ENCODE peak calls at places on chromosomes 2 and 18, in five cellular contexts. One of them, this sample, is unnamed.

GRCh38 chr2:152320166-152320565 is 14.8 kb upstream of the FMNL2 start:
- DNase-seq in foreskin fibroblast: no peak
- DNase-seq in RWPE1: no peak
- DNase-seq in NCI-H2081: no peak
- DNase-seq in body of pancreas: no peak
- DNase-seq in this sample: no peak

GRCh38 chr2:216989335-216990129 is 129.7 kb upstream of the TNP1 start:
- DNase-seq in foreskin fibroblast: peak; percentile 6
- DNase-seq in RWPE1: no peak
- DNase-seq in NCI-H2081: no peak
- DNase-seq in body of pancreas: no peak
- DNase-seq in this sample: no peak

GRCh38 chr2:156784034-156784433 is 347.9 kb downstream of the GPD2 start:
- DNase-seq in foreskin fibroblast: no peak
- DNase-seq in RWPE1: no peak
- DNase-seq in NCI-H2081: peak; percentile 50
- DNase-seq in body of pancreas: no peak
- DNase-seq in this sample: no peak

GRCh38 chr2:44079686-44080085 is 83.9 kb upstream of the LRPPRC start:
- DNase-seq in foreskin fibroblast: no peak
- DNase-seq in RWPE1: no peak
- DNase-seq in NCI-H2081: no peak
- DNase-seq in body of pancreas: no peak
- DNase-seq in this sample: no peak

GRCh38 chr2:106299696-106300095 is 105.6 kb upstream of the UXS1 start:
- DNase-seq in foreskin fibroblast: no peak
- DNase-seq in RWPE1: no peak
- DNase-seq in NCI-H2081: no peak
- DNase-seq in body of pancreas: no peak
- DNase-seq in this sample: no peak

GRCh38 chr2:239298126-239298804 is 102.6 kb downstream of the HDAC4 start:
- DNase-seq in foreskin fibroblast: no peak
- DNase-seq in RWPE1: no peak
- DNase-seq in NCI-H2081: no peak
- DNase-seq in body of pancreas: peak; percentile 9
- DNase-seq in this sample: no peak

GRCh38 chr2:216554286-216554685 is 55.6 kb downstream of the RPL37A start:
- DNase-seq in foreskin fibroblast: no peak
- DNase-seq in RWPE1: no peak
- DNase-seq in NCI-H2081: no peak
- DNase-seq in body of pancreas: no peak
- DNase-seq in this sample: no peak

GRCh38 chr18:46001892-46002291 is 34.8 kb upstream of the EPG5 start:
- DNase-seq in foreskin fibroblast: no peak
- DNase-seq in RWPE1: no peak
- DNase-seq in NCI-H2081: no peak
- DNase-seq in body of pancreas: no peak
- DNase-seq in this sample: no peak

GRCh38 chr2:62660087-62660486 is 45.4 kb upstream of the EHBP1 start:
- DNase-seq in foreskin fibroblast: no peak
- DNase-seq in RWPE1: no peak
- DNase-seq in NCI-H2081: no peak
- DNase-seq in body of pancreas: no peak
- DNase-seq in this sample: no peak

GRCh38 chr2:144607899-144608477 is 88.1 kb upstream of the ZEB2 start:
- DNase-seq in foreskin fibroblast: no peak
- DNase-seq in RWPE1: no peak
- DNase-seq in NCI-H2081: no peak
- DNase-seq in body of pancreas: no peak
- DNase-seq in this sample: peak; percentile 46

GRCh38 chr2:198273670-198274069 is 469.3 kb downstream of the PLCL1 start:
- DNase-seq in foreskin fibroblast: no peak
- DNase-seq in RWPE1: peak; percentile 4
- DNase-seq in NCI-H2081: no peak
- DNase-seq in body of pancreas: no peak
- DNase-seq in this sample: no peak

GRCh38 chr2:149877913-149878312 is 290.3 kb upstream of the MMADHC start:
- DNase-seq in foreskin fibroblast: no peak
- DNase-seq in RWPE1: no peak
- DNase-seq in NCI-H2081: no peak
- DNase-seq in body of pancreas: peak; percentile 21
- DNase-seq in this sample: no peak

GRCh38 chr2:143632751-143633374 is 503.6 kb downstream of the ARHGAP15 start:
- DNase-seq in foreskin fibroblast: no peak
- DNase-seq in RWPE1: no peak
- DNase-seq in NCI-H2081: no peak
- DNase-seq in body of pancreas: no peak
- DNase-seq in this sample: no peak

GRCh38 chr2:131104487-131105155 is 515 bp upstream of the PLEKHB2 start:
- DNase-seq in foreskin fibroblast: peak; percentile 64
- DNase-seq in RWPE1: peak; percentile 43
- DNase-seq in NCI-H2081: peak; percentile 82
- DNase-seq in body of pancreas: peak; percentile 77
- DNase-seq in this sample: no peak

GRCh38 chr2:9071032-9071431 is 67.5 kb upstream of the MBOAT2 start:
- DNase-seq in foreskin fibroblast: peak; percentile 71
- DNase-seq in RWPE1: peak; percentile 93
- DNase-seq in NCI-H2081: no peak
- DNase-seq in body of pancreas: no peak
- DNase-seq in this sample: no peak

GRCh38 chr2:7456762-7457161 is 539.5 kb downstream of the RNF144A start:
- DNase-seq in foreskin fibroblast: no peak
- DNase-seq in RWPE1: no peak
- DNase-seq in NCI-H2081: no peak
- DNase-seq in body of pancreas: no peak
- DNase-seq in this sample: no peak

GRCh38 chr18:9613550-9614400 is 584 bp downstream of the PPP4R1 start:
- DNase-seq in foreskin fibroblast: no peak
- DNase-seq in RWPE1: peak; percentile 39
- DNase-seq in NCI-H2081: peak; percentile 17
- DNase-seq in body of pancreas: peak; percentile 62
- DNase-seq in this sample: no peak

GRCh38 chr18:23730850-23731249 is 41.6 kb downstream of the LAMA3 start:
- DNase-seq in foreskin fibroblast: no peak
- DNase-seq in RWPE1: no peak
- DNase-seq in NCI-H2081: no peak
- DNase-seq in body of pancreas: no peak
- DNase-seq in this sample: no peak

GRCh38 chr2:6748399-6748798 is 117.3 kb downstream of the CMPK2 start:
- DNase-seq in foreskin fibroblast: no peak
- DNase-seq in RWPE1: no peak
- DNase-seq in NCI-H2081: no peak
- DNase-seq in body of pancreas: no peak
- DNase-seq in this sample: no peak

GRCh38 chr2:226934546-226935243 is 98.8 kb downstream of the RHBDD1 start:
- DNase-seq in foreskin fibroblast: no peak
- DNase-seq in RWPE1: no peak
- DNase-seq in NCI-H2081: peak; percentile 12
- DNase-seq in body of pancreas: no peak
- DNase-seq in this sample: no peak

GRCh38 chr18:77067315-77068061 is 65.1 kb downstream of the MBP start:
- DNase-seq in foreskin fibroblast: peak; percentile 88
- DNase-seq in RWPE1: peak; percentile 63
- DNase-seq in NCI-H2081: no peak
- DNase-seq in body of pancreas: no peak
- DNase-seq in this sample: no peak

GRCh38 chr2:174012347-174013309 is 47.5 kb upstream of the SP3 start:
- DNase-seq in foreskin fibroblast: no peak
- DNase-seq in RWPE1: peak; percentile 17
- DNase-seq in NCI-H2081: no peak
- DNase-seq in body of pancreas: peak; percentile 47
- DNase-seq in this sample: no peak

GRCh38 chr2:24898122-24899109 is 21.6 kb downstream of the ADCY3 start:
- DNase-seq in foreskin fibroblast: no peak
- DNase-seq in RWPE1: no peak
- DNase-seq in NCI-H2081: no peak
- DNase-seq in body of pancreas: no peak
- DNase-seq in this sample: no peak

GRCh38 chr2:44097322-44097907 is 71.3 kb upstream of the PPM1B start:
- DNase-seq in foreskin fibroblast: no peak
- DNase-seq in RWPE1: no peak
- DNase-seq in NCI-H2081: no peak
- DNase-seq in body of pancreas: no peak
- DNase-seq in this sample: no peak

GRCh38 chr2:172324198-172324597 is 103.2 kb upstream of the ITGA6 start:
- DNase-seq in foreskin fibroblast: no peak
- DNase-seq in RWPE1: no peak
- DNase-seq in NCI-H2081: no peak
- DNase-seq in body of pancreas: no peak
- DNase-seq in this sample: no peak

GRCh38 chr2:31170071-31170698 is 31.9 kb upstream of the GALNT14 start:
- DNase-seq in foreskin fibroblast: peak; percentile 57
- DNase-seq in RWPE1: peak; percentile 81
- DNase-seq in NCI-H2081: peak; percentile 61
- DNase-seq in body of pancreas: peak; percentile 57
- DNase-seq in this sample: peak; percentile 5

GRCh38 chr2:119638891-119639539 is 40.0 kb upstream of the TMEM177 start:
- DNase-seq in foreskin fibroblast: no peak
- DNase-seq in RWPE1: no peak
- DNase-seq in NCI-H2081: no peak
- DNase-seq in body of pancreas: no peak
- DNase-seq in this sample: no peak

GRCh38 chr2:80238692-80239469 is 65.7 kb downstream of the LRRTM1 start:
- DNase-seq in foreskin fibroblast: peak; percentile 4
- DNase-seq in RWPE1: peak; percentile 33
- DNase-seq in NCI-H2081: no peak
- DNase-seq in body of pancreas: peak; percentile 27
- DNase-seq in this sample: no peak

GRCh38 chr2:214569419-214570035 is 158.7 kb downstream of the VWC2L start:
- DNase-seq in foreskin fibroblast: no peak
- DNase-seq in RWPE1: no peak
- DNase-seq in NCI-H2081: no peak
- DNase-seq in body of pancreas: no peak
- DNase-seq in this sample: no peak

GRCh38 chr2:220147186-220147585 is 519.8 kb downstream of the SLC4A3 start:
- DNase-seq in foreskin fibroblast: peak; percentile 26
- DNase-seq in RWPE1: no peak
- DNase-seq in NCI-H2081: no peak
- DNase-seq in body of pancreas: no peak
- DNase-seq in this sample: peak; percentile 47

GRCh38 chr18:21141678-21142422 is 30.2 kb upstream of the ROCK1 start:
- DNase-seq in foreskin fibroblast: no peak
- DNase-seq in RWPE1: no peak
- DNase-seq in NCI-H2081: no peak
- DNase-seq in body of pancreas: no peak
- DNase-seq in this sample: no peak

GRCh38 chr18:49728542-49728941 is 84.8 kb downstream of the ACAA2 start:
- DNase-seq in foreskin fibroblast: no peak
- DNase-seq in RWPE1: no peak
- DNase-seq in NCI-H2081: peak; percentile 13
- DNase-seq in body of pancreas: peak; percentile 38
- DNase-seq in this sample: no peak

GRCh38 chr2:198456418-198456817 is 652.0 kb downstream of the PLCL1 start:
- DNase-seq in foreskin fibroblast: no peak
- DNase-seq in RWPE1: no peak
- DNase-seq in NCI-H2081: no peak
- DNase-seq in body of pancreas: no peak
- DNase-seq in this sample: peak; percentile 17